ENCODE peak calls at places on chromosomes 7 and 10, in six cellular contexts. V is heart left ventricle, Z is BJ, X is lower leg skin, F is AG09309, L is fibroblast of the aortic adventitia. H is an unnamed sample.

GRCh38 chr7:124779194-124779593 is 13.6 kb upstream of the GPR37 start:
- DNase-seq in V (no peak), Z (no peak), X (no peak), F (no peak), L (no peak), H (no peak)

GRCh38 chr7:44985033-44985695 is 6.3 kb upstream of the MYO1G start:
- DNase-seq in V (peak; percentile 15), Z (no peak), X (no peak), F (no peak), L (no peak), H (no peak)

GRCh38 chr7:53812135-53812534 is 730.0 kb upstream of the VSTM2A start:
- DNase-seq in V (no peak), Z (no peak), X (no peak), F (no peak), L (no peak), H (no peak)

GRCh38 chr10:75814071-75814470 is 382.6 kb downstream of the LRMDA start:
- DNase-seq in V (no peak), Z (no peak), X (no peak), F (no peak), L (no peak), H (no peak)

GRCh38 chr10:1034758-1035157 is 9.1 kb upstream of the IDI2 start:
- DNase-seq in V (no peak), Z (no peak), X (no peak), F (no peak), L (no peak), H (no peak)

GRCh38 chr7:103348452-103348851 is 1.0 kb downstream of the PSMC2 start:
- DNase-seq in V (no peak), Z (no peak), X (no peak), F (no peak), L (no peak), H (no peak)

GRCh38 chr10:132448248-132448731 is 51.3 kb downstream of the PWWP2B start:
- DNase-seq in V (peak; percentile 68), Z (no peak), X (peak; percentile 95), F (no peak), L (peak; percentile 32), H (peak; percentile 91)

GRCh38 chr7:100897111-100897608 is 1.5 kb upstream of the ACHE start:
- DNase-seq in V (peak; percentile 56), Z (no peak), X (peak; percentile 92), F (no peak), L (no peak), H (peak; percentile 81)

GRCh38 chr7:130910949-130911944 is 177.2 kb upstream of the KLF14 start:
- DNase-seq in V (no peak), Z (no peak), X (no peak), F (no peak), L (peak; percentile 74), H (no peak)

GRCh38 chr7:4788627-4789189 is 13.3 kb downstream of the AP5Z1 start:
- DNase-seq in V (no peak), Z (no peak), X (no peak), F (no peak), L (no peak), H (no peak)
- H3K4me3 ChIP-seq in V (no peak overlapping the region), Z (no peak overlapping the region), X (no peak overlapping the region), F (no peak overlapping the region), L (no peak overlapping the region), H (no peak overlapping the region)

GRCh38 chr10:21513035-21513434 is 12.4 kb downstream of the SKIDA1 start:
- DNase-seq in V (no peak), Z (no peak), X (no peak), F (no peak), L (no peak), H (no peak)

GRCh38 chr10:21509391-21510217 is 15.9 kb downstream of the SKIDA1 start:
- DNase-seq in V (no peak), Z (no peak), X (no peak), F (no peak), L (no peak), H (no peak)

GRCh38 chr10:21508987-21509334 is 16.5 kb downstream of the SKIDA1 start:
- DNase-seq in V (no peak), Z (no peak), X (no peak), F (no peak), L (no peak), H (no peak)

GRCh38 chr10:21511931-21512330 is 13.6 kb downstream of the SKIDA1 start:
- DNase-seq in V (no peak), Z (no peak), X (no peak), F (no peak), L (no peak), H (no peak)

GRCh38 chr10:21510218-21511070 is 15.0 kb downstream of the SKIDA1 start:
- DNase-seq in V (no peak), Z (no peak), X (no peak), F (no peak), L (no peak), H (no peak)
- H3K4me3 ChIP-seq in V (peak overlapping the region; percentile 55), Z (peak overlapping the region; percentile 30), X (no peak overlapping the region), F (peak overlapping the region; percentile 41), L (peak overlapping the region; percentile 22), H (peak overlapping the region; percentile 24)

GRCh38 chr10:70459061-70459770 is 17.7 kb upstream of the NODAL start:
- DNase-seq in V (peak; percentile 82), Z (no peak), X (no peak), F (no peak), L (no peak), H (no peak)
- H3K4me3 ChIP-seq in V (peak overlapping the region; percentile 45), Z (no peak overlapping the region), X (no peak overlapping the region), F (no peak overlapping the region), L (no peak overlapping the region), H (no peak overlapping the region)

GRCh38 chr7:148337566-148337965 is 253.0 kb upstream of the C7orf33 start:
- DNase-seq in V (no peak), Z (no peak), X (no peak), F (no peak), L (no peak), H (no peak)

GRCh38 chr7:148337995-148338747 is 252.4 kb upstream of the C7orf33 start:
- DNase-seq in V (no peak), Z (no peak), X (no peak), F (no peak), L (no peak), H (no peak)

GRCh38 chr7:148344406-148344805 is 246.2 kb upstream of the C7orf33 start:
- DNase-seq in V (no peak), Z (no peak), X (no peak), F (no peak), L (no peak), H (no peak)

GRCh38 chr7:148340438-148340837 is 250.1 kb upstream of the C7orf33 start:
- DNase-seq in V (no peak), Z (no peak), X (no peak), F (no peak), L (no peak), H (no peak)

GRCh38 chr7:148340881-148341280 is 249.7 kb upstream of the C7orf33 start:
- DNase-seq in V (no peak), Z (no peak), X (no peak), F (no peak), L (no peak), H (no peak)
- H3K4me3 ChIP-seq in V (no peak overlapping the region), Z (no peak overlapping the region), X (no peak overlapping the region), F (no peak overlapping the region), L (no peak overlapping the region), H (no peak overlapping the region)

H was measured in colonic mucosa.